ENCODE peak calls at places on chromosome 19, in eight cellular contexts. One of them, this sample, is unnamed. For H3K36me3, the result is how much of the 10 kb centered on the place peaks cover.

GRCh38 chr19:5093297-5093858 is 124.5 kb downstream of the KDM4B start:
- DNase-seq in brain microvascular endothelial cell: no peak
- DNase-seq in neural progenitor cell: peak
- DNase-seq in uterus: no peak
- DNase-seq in bronchial epithelial cell: no peak
- DNase-seq in Panc1: no peak
- DNase-seq in endothelial cell of umbilical vein: no peak
- DNase-seq in suprapubic skin: no peak
- DNase-seq in this sample: peak

GRCh38 chr19:5081441-5082161 is 112.7 kb downstream of the KDM4B start:
- DNase-seq in brain microvascular endothelial cell: no peak
- DNase-seq in neural progenitor cell: no peak
- DNase-seq in uterus: no peak
- DNase-seq in bronchial epithelial cell: no peak
- DNase-seq in Panc1: no peak
- DNase-seq in endothelial cell of umbilical vein: no peak
- DNase-seq in suprapubic skin: no peak
- DNase-seq in this sample: no peak

GRCh38 chr19:32658075-32658474 is 16.9 kb downstream of the ANKRD27 start:
- DNase-seq in brain microvascular endothelial cell: no peak
- DNase-seq in neural progenitor cell: no peak
- DNase-seq in uterus: no peak
- DNase-seq in bronchial epithelial cell: no peak
- DNase-seq in Panc1: no peak
- DNase-seq in endothelial cell of umbilical vein: no peak
- DNase-seq in suprapubic skin: no peak
- DNase-seq in this sample: no peak

GRCh38 chr19:33064117-33064777 is 441 bp downstream of the RHPN2 start:
- DNase-seq in brain microvascular endothelial cell: no peak
- DNase-seq in neural progenitor cell: no peak
- DNase-seq in uterus: no peak
- DNase-seq in bronchial epithelial cell: no peak
- DNase-seq in Panc1: no peak
- DNase-seq in endothelial cell of umbilical vein: no peak
- DNase-seq in suprapubic skin: no peak
- DNase-seq in this sample: no peak

GRCh38 chr19:29612121-29612520 is 6.0 kb downstream of the POP4 start:
- DNase-seq in brain microvascular endothelial cell: no peak
- DNase-seq in neural progenitor cell: no peak
- DNase-seq in uterus: no peak
- DNase-seq in bronchial epithelial cell: no peak
- DNase-seq in Panc1: no peak
- DNase-seq in endothelial cell of umbilical vein: no peak
- DNase-seq in suprapubic skin: no peak
- DNase-seq in this sample: no peak

GRCh38 chr19:8641908-8642547 is 11.6 kb downstream of the NFILZ start:
- DNase-seq in brain microvascular endothelial cell: peak
- DNase-seq in neural progenitor cell: peak
- DNase-seq in uterus: no peak
- DNase-seq in bronchial epithelial cell: peak
- DNase-seq in Panc1: no peak
- DNase-seq in endothelial cell of umbilical vein: peak
- DNase-seq in suprapubic skin: no peak
- DNase-seq in this sample: no peak

GRCh38 chr19:14089662-14090508 is 666 bp downstream of the SAMD1 start:
- DNase-seq in brain microvascular endothelial cell: peak
- DNase-seq in neural progenitor cell: peak
- DNase-seq in uterus: peak
- DNase-seq in bronchial epithelial cell: no peak
- DNase-seq in Panc1: no peak
- DNase-seq in endothelial cell of umbilical vein: peak
- DNase-seq in suprapubic skin: no peak
- DNase-seq in this sample: no peak

GRCh38 chr19:35565016-35565856 is 1.8 kb upstream of the ATP4A start:
- DNase-seq in brain microvascular endothelial cell: no peak
- DNase-seq in neural progenitor cell: no peak
- DNase-seq in uterus: no peak
- DNase-seq in bronchial epithelial cell: no peak
- DNase-seq in Panc1: no peak
- DNase-seq in endothelial cell of umbilical vein: no peak
- DNase-seq in suprapubic skin: peak
- DNase-seq in this sample: no peak

GRCh38 chr19:18904334-18905057 is 8.5 kb upstream of the CERS1 start:
- DNase-seq in brain microvascular endothelial cell: no peak
- DNase-seq in neural progenitor cell: no peak
- DNase-seq in uterus: no peak
- DNase-seq in bronchial epithelial cell: no peak
- DNase-seq in Panc1: no peak
- DNase-seq in endothelial cell of umbilical vein: no peak
- DNase-seq in suprapubic skin: no peak
- DNase-seq in this sample: no peak

GRCh38 chr19:33248954-33249613 is 23.4 kb upstream of the SLC7A10 start:
- DNase-seq in brain microvascular endothelial cell: no peak
- DNase-seq in neural progenitor cell: no peak
- DNase-seq in uterus: no peak
- DNase-seq in bronchial epithelial cell: no peak
- DNase-seq in Panc1: no peak
- DNase-seq in endothelial cell of umbilical vein: no peak
- DNase-seq in suprapubic skin: no peak
- DNase-seq in this sample: no peak

GRCh38 chr19:743168-743687 is 7.7 kb upstream of the MISP start:
- DNase-seq in brain microvascular endothelial cell: no peak
- DNase-seq in neural progenitor cell: no peak
- DNase-seq in uterus: no peak
- DNase-seq in bronchial epithelial cell: no peak
- DNase-seq in Panc1: no peak
- DNase-seq in endothelial cell of umbilical vein: no peak
- DNase-seq in suprapubic skin: no peak
- DNase-seq in this sample: no peak

GRCh38 chr19:6955082-6955481 is 66.1 kb downstream of the MBD3L2B start:
- DNase-seq in brain microvascular endothelial cell: no peak
- DNase-seq in neural progenitor cell: no peak
- DNase-seq in uterus: no peak
- DNase-seq in bronchial epithelial cell: no peak
- DNase-seq in Panc1: no peak
- DNase-seq in endothelial cell of umbilical vein: no peak
- DNase-seq in suprapubic skin: no peak
- DNase-seq in this sample: no peak

GRCh38 chr19:46975918-46976782 is 43.5 kb upstream of the NPAS1 start:
- DNase-seq in brain microvascular endothelial cell: peak
- DNase-seq in neural progenitor cell: peak
- DNase-seq in uterus: peak
- DNase-seq in bronchial epithelial cell: peak
- DNase-seq in Panc1: no peak
- DNase-seq in endothelial cell of umbilical vein: peak
- DNase-seq in suprapubic skin: peak
- DNase-seq in this sample: peak

GRCh38 chr19:46256855-46257254 is 27.3 kb downstream of the IGFL1 start:
- DNase-seq in brain microvascular endothelial cell: no peak
- DNase-seq in neural progenitor cell: no peak
- DNase-seq in uterus: no peak
- DNase-seq in bronchial epithelial cell: peak
- DNase-seq in Panc1: no peak
- DNase-seq in endothelial cell of umbilical vein: no peak
- DNase-seq in suprapubic skin: no peak
- DNase-seq in this sample: no peak

GRCh38 chr19:1592023-1592754 is 476 bp downstream of the MBD3 start:
- DNase-seq in brain microvascular endothelial cell: peak
- DNase-seq in neural progenitor cell: peak
- DNase-seq in uterus: peak
- DNase-seq in bronchial epithelial cell: peak
- DNase-seq in Panc1: no peak
- DNase-seq in endothelial cell of umbilical vein: peak
- DNase-seq in suprapubic skin: peak
- DNase-seq in this sample: peak

GRCh38 chr19:30856376-30856775 is 484.2 kb downstream of the ZNF536 start:
- DNase-seq in brain microvascular endothelial cell: no peak
- DNase-seq in neural progenitor cell: no peak
- DNase-seq in uterus: no peak
- DNase-seq in bronchial epithelial cell: no peak
- DNase-seq in Panc1: no peak
- DNase-seq in endothelial cell of umbilical vein: no peak
- DNase-seq in suprapubic skin: no peak
- DNase-seq in this sample: no peak

GRCh38 chr19:23002690-23003422 is at the start of gene ZNF728:
- DNase-seq in brain microvascular endothelial cell: no peak
- DNase-seq in neural progenitor cell: no peak
- DNase-seq in uterus: peak
- DNase-seq in bronchial epithelial cell: no peak
- DNase-seq in Panc1: no peak
- DNase-seq in endothelial cell of umbilical vein: no peak
- DNase-seq in suprapubic skin: peak
- DNase-seq in this sample: peak

GRCh38 chr19:58203814-58204475 is 21.1 kb downstream of the ZNF274 start:
- DNase-seq in brain microvascular endothelial cell: no peak
- DNase-seq in neural progenitor cell: no peak
- DNase-seq in uterus: no peak
- DNase-seq in bronchial epithelial cell: no peak
- DNase-seq in Panc1: no peak
- DNase-seq in endothelial cell of umbilical vein: no peak
- DNase-seq in suprapubic skin: no peak
- DNase-seq in this sample: no peak

GRCh38 chr19:58209577-58209976 is 19.1 kb upstream of the ZNF544 start:
- DNase-seq in brain microvascular endothelial cell: no peak
- DNase-seq in neural progenitor cell: no peak
- DNase-seq in uterus: no peak
- DNase-seq in bronchial epithelial cell: no peak
- DNase-seq in Panc1: no peak
- DNase-seq in endothelial cell of umbilical vein: no peak
- DNase-seq in suprapubic skin: no peak
- DNase-seq in this sample: no peak

DNA sequence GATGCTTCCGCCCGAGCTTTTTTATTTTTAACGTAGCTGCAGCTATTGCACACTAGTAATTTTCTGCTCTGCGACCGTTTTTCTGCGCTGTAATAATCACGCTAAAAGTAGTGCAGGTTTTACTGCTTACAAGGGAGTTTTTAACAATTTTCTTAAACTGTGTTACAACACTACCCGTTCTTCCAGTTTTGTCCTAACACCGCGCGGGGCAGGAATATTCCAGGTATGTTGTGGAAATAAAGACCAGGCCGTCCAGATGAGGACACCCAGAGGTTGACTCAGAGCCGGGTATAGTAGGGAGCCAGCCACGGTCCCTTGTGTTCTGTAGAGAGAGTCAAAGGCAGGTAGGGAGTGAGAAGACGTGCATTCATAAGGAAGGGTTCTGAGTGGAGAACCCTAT is 21.7 kb downstream of the ZNF274 start:
- DNase-seq in brain microvascular endothelial cell: no peak
- DNase-seq in neural progenitor cell: no peak
- DNase-seq in uterus: no peak
- DNase-seq in bronchial epithelial cell: no peak
- DNase-seq in Panc1: no peak
- DNase-seq in endothelial cell of umbilical vein: no peak
- DNase-seq in suprapubic skin: no peak
- DNase-seq in this sample: no peak
- H3K36me3 ChIP-seq in brain microvascular endothelial cell: half or more
- H3K36me3 ChIP-seq in neural progenitor cell: half or more
- H3K36me3 ChIP-seq in uterus: under half
- H3K36me3 ChIP-seq in bronchial epithelial cell: under half
- H3K36me3 ChIP-seq in Panc1: under half
- H3K36me3 ChIP-seq in endothelial cell of umbilical vein: under half
- H3K36me3 ChIP-seq in suprapubic skin: half or more
- H3K36me3 ChIP-seq in this sample: under half

GRCh38 chr19:16429759-16430091 is 42.0 kb downstream of the EPS15L1 start:
- DNase-seq in brain microvascular endothelial cell: no peak
- DNase-seq in neural progenitor cell: no peak
- DNase-seq in uterus: no peak
- DNase-seq in bronchial epithelial cell: no peak
- DNase-seq in Panc1: no peak
- DNase-seq in endothelial cell of umbilical vein: no peak
- DNase-seq in suprapubic skin: no peak
- DNase-seq in this sample: no peak
- H3K36me3 ChIP-seq in brain microvascular endothelial cell: under half
- H3K36me3 ChIP-seq in neural progenitor cell: under half
- H3K36me3 ChIP-seq in uterus: under half
- H3K36me3 ChIP-seq in bronchial epithelial cell: under half
- H3K36me3 ChIP-seq in Panc1: under half
- H3K36me3 ChIP-seq in endothelial cell of umbilical vein: under half
- H3K36me3 ChIP-seq in suprapubic skin: half or more
- H3K36me3 ChIP-seq in this sample: half or more

DNA sequence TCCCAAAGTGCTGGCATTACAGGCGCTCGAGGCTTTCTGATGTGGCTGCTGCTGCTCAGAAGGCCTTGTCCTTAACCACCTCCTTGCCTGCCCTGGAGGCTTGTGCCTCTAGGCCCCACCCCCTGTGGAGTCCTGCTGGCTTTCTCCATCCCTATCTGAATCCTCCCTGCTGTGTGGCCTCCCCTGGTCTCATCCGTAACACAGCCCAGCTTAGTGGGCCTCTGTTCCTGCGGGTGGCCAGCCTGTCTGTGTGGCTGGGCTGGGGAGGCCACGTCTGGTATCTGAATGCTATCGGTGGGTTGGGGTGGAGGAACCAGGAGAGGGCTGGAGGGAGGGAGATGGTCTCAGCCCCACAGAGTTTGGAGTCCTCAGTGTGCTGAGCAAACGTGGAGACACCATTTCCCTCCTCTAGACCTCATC is 4.7 kb downstream of the RPL28 start:
- DNase-seq in brain microvascular endothelial cell: peak
- DNase-seq in neural progenitor cell: no peak
- DNase-seq in uterus: no peak
- DNase-seq in bronchial epithelial cell: no peak
- DNase-seq in Panc1: no peak
- DNase-seq in endothelial cell of umbilical vein: no peak
- DNase-seq in suprapubic skin: no peak
- DNase-seq in this sample: no peak
- H3K36me3 ChIP-seq in brain microvascular endothelial cell: under half
- H3K36me3 ChIP-seq in neural progenitor cell: under half
- H3K36me3 ChIP-seq in uterus: under half
- H3K36me3 ChIP-seq in bronchial epithelial cell: under half
- H3K36me3 ChIP-seq in Panc1: under half
- H3K36me3 ChIP-seq in endothelial cell of umbilical vein: under half
- H3K36me3 ChIP-seq in suprapubic skin: under half
- H3K36me3 ChIP-seq in this sample: under half

GRCh38 chr19:3533563-3534216 is 5.3 kb upstream of the TEKTIP1 start:
- DNase-seq in brain microvascular endothelial cell: no peak
- DNase-seq in neural progenitor cell: no peak
- DNase-seq in uterus: no peak
- DNase-seq in bronchial epithelial cell: no peak
- DNase-seq in Panc1: no peak
- DNase-seq in endothelial cell of umbilical vein: no peak
- DNase-seq in suprapubic skin: no peak
- DNase-seq in this sample: no peak

GRCh38 chr19:3533020-3533408 is 6.0 kb upstream of the TEKTIP1 start:
- DNase-seq in brain microvascular endothelial cell: no peak
- DNase-seq in neural progenitor cell: no peak
- DNase-seq in uterus: no peak
- DNase-seq in bronchial epithelial cell: no peak
- DNase-seq in Panc1: no peak
- DNase-seq in endothelial cell of umbilical vein: no peak
- DNase-seq in suprapubic skin: no peak
- DNase-seq in this sample: no peak

GRCh38 chr19:3530389-3530788 is 8.6 kb upstream of the TEKTIP1 start:
- DNase-seq in brain microvascular endothelial cell: no peak
- DNase-seq in neural progenitor cell: no peak
- DNase-seq in uterus: no peak
- DNase-seq in bronchial epithelial cell: no peak
- DNase-seq in Panc1: no peak
- DNase-seq in endothelial cell of umbilical vein: no peak
- DNase-seq in suprapubic skin: no peak
- DNase-seq in this sample: no peak

GRCh38 chr19:3532154-3533019 is 6.6 kb upstream of the TEKTIP1 start:
- DNase-seq in brain microvascular endothelial cell: no peak
- DNase-seq in neural progenitor cell: no peak
- DNase-seq in uterus: no peak
- DNase-seq in bronchial epithelial cell: no peak
- DNase-seq in Panc1: no peak
- DNase-seq in endothelial cell of umbilical vein: no peak
- DNase-seq in suprapubic skin: no peak
- DNase-seq in this sample: no peak

GRCh38 chr19:3531716-3532115 is 7.3 kb upstream of the TEKTIP1 start:
- DNase-seq in brain microvascular endothelial cell: no peak
- DNase-seq in neural progenitor cell: no peak
- DNase-seq in uterus: no peak
- DNase-seq in bronchial epithelial cell: no peak
- DNase-seq in Panc1: no peak
- DNase-seq in endothelial cell of umbilical vein: no peak
- DNase-seq in suprapubic skin: no peak
- DNase-seq in this sample: no peak
- H3K36me3 ChIP-seq in brain microvascular endothelial cell: half or more
- H3K36me3 ChIP-seq in neural progenitor cell: under half
- H3K36me3 ChIP-seq in uterus: under half
- H3K36me3 ChIP-seq in bronchial epithelial cell: under half
- H3K36me3 ChIP-seq in Panc1: under half
- H3K36me3 ChIP-seq in endothelial cell of umbilical vein: half or more
- H3K36me3 ChIP-seq in suprapubic skin: half or more
- H3K36me3 ChIP-seq in this sample: under half

This sample was measured in heart right ventricle.